ENCODE peak calls at places on chromosomes 13 and 19, in seven cellular contexts. K is AG04450, I is PC-9, R is HTR-8/SVneo, M is iPS-NIHi11, A is NCI-H774, U is AG09319. L is an unnamed sample.

GRCh38 chr19:18281082-18282020 is at the start of gene JUND:
- DNase-seq in K (peak), I (peak), R (peak), M (peak), A (peak), U (peak), L (peak)

GRCh38 chr19:756232-756631 is 5.3 kb downstream of the MISP start:
- DNase-seq in K (no peak), I (no peak), R (no peak), M (peak), A (no peak), U (no peak), L (no peak)

GRCh38 chr13:29279859-29280258 is 315.6 kb downstream of the SLC7A1 start:
- DNase-seq in K (no peak), I (no peak), R (no peak), M (no peak), A (no peak), U (no peak), L (no peak)

GRCh38 chr19:7294571-7295212 is 478 bp upstream of the INSR start:
- DNase-seq in K (no peak), I (peak), R (peak), M (peak), A (no peak), U (no peak), L (no peak)

GRCh38 chr19:6532244-6532999 is 1.6 kb downstream of the TNFSF9 start:
- DNase-seq in K (no peak), I (no peak), R (no peak), M (no peak), A (no peak), U (no peak), L (no peak)

GRCh38 chr19:35845215-35846037 is 6.9 kb downstream of the NPHS1 start:
- DNase-seq in K (no peak), I (peak), R (peak), M (peak), A (no peak), U (no peak), L (no peak)

GRCh38 chr19:45446295-45446694 is 21.5 kb upstream of the FOSB start:
- DNase-seq in K (no peak), I (no peak), R (no peak), M (peak), A (no peak), U (no peak), L (no peak)

GRCh38 chr19:32373614-32374295 is 28.3 kb downstream of the ZNF507 start:
- DNase-seq in K (peak), I (peak), R (peak), M (no peak), A (peak), U (peak), L (peak)

GRCh38 chr19:6743714-6744380 is 4.4 kb downstream of the TRIP10 start:
- DNase-seq in K (no peak), I (no peak), R (no peak), M (no peak), A (no peak), U (no peak), L (no peak)

GRCh38 chr13:21986602-21987001 is 315.7 kb downstream of the FGF9 start:
- DNase-seq in K (no peak), I (no peak), R (no peak), M (no peak), A (no peak), U (no peak), L (no peak)

GRCh38 chr19:48629599-48630288 is 7.4 kb downstream of the DBP start:
- DNase-seq in K (no peak), I (no peak), R (no peak), M (peak), A (no peak), U (no peak), L (no peak)

GRCh38 chr19:2282862-2283237 is 875 bp upstream of the PEAK3 start:
- DNase-seq in K (no peak), I (no peak), R (no peak), M (no peak), A (no peak), U (no peak), L (no peak)

GRCh38 chr13:113544071-113544891 is 40.3 kb upstream of the TFDP1 start:
- DNase-seq in K (no peak), I (no peak), R (no peak), M (no peak), A (peak), U (no peak), L (no peak)

GRCh38 chr19:17629760-17630159 is 58.4 kb downstream of the UNC13A start:
- DNase-seq in K (no peak), I (no peak), R (no peak), M (no peak), A (no peak), U (no peak), L (no peak)

GRCh38 chr13:98626298-98626940 is 49.5 kb upstream of the STK24 start:
- DNase-seq in K (no peak), I (no peak), R (no peak), M (no peak), A (no peak), U (no peak), L (no peak)

GRCh38 chr19:50909240-50910070 is 1.7 kb downstream of the KLK4 start:
- DNase-seq in K (no peak), I (peak), R (no peak), M (peak), A (peak), U (no peak), L (no peak)

GRCh38 chr13:42875448-42876269 is 94.3 kb downstream of the FAM216B start:
- DNase-seq in K (no peak), I (no peak), R (no peak), M (peak), A (no peak), U (no peak), L (no peak)

GRCh38 chr19:38384209-38385027 is 3.4 kb downstream of the GGN start:
- DNase-seq in K (no peak), I (no peak), R (no peak), M (peak), A (no peak), U (no peak), L (no peak)

GRCh38 chr13:99981115-99982020 is at the start of gene ZIC2:
- DNase-seq in K (no peak), I (peak), R (no peak), M (peak), A (peak), U (no peak), L (no peak)

GRCh38 chr13:112796190-112796915 is 106.5 kb downstream of the ATP11A start:
- DNase-seq in K (no peak), I (no peak), R (no peak), M (no peak), A (no peak), U (no peak), L (no peak)

GRCh38 chr19:15237759-15238638 is 5.8 kb upstream of the EPHX3 start:
- DNase-seq in K (no peak), I (no peak), R (no peak), M (no peak), A (no peak), U (no peak), L (no peak)

GRCh38 chr19:35104361-35104760 is 11.3 kb upstream of the FXYD3 start:
- DNase-seq in K (no peak), I (no peak), R (no peak), M (no peak), A (no peak), U (no peak), L (no peak)

GRCh38 chr13:52449323-52450011 is 967 bp downstream of the VPS36 start:
- DNase-seq in K (no peak), I (no peak), R (no peak), M (no peak), A (no peak), U (no peak), L (no peak)

GRCh38 chr19:10817291-10818038 is 18.5 kb downstream of the TMED1 start:
- DNase-seq in K (peak), I (no peak), R (no peak), M (no peak), A (no peak), U (peak), L (peak)

GRCh38 chr13:44932171-44932849 is 57.0 kb downstream of the NUFIP1 start:
- DNase-seq in K (no peak), I (no peak), R (no peak), M (no peak), A (no peak), U (no peak), L (peak)

GRCh38 chr19:14916848-14917247 is 24.4 kb upstream of the OR7C2 start:
- DNase-seq in K (no peak), I (peak), R (no peak), M (no peak), A (no peak), U (no peak), L (no peak)

GRCh38 chr13:98200211-98200878 is 23.3 kb upstream of the RNF113B start:
- DNase-seq in K (no peak), I (no peak), R (no peak), M (peak), A (no peak), U (no peak), L (no peak)

GRCh38 chr13:58397596-58398387 is 766.2 kb downstream of the PCDH17 start:
- DNase-seq in K (no peak), I (no peak), R (no peak), M (no peak), A (no peak), U (no peak), L (no peak)

GRCh38 chr13:52447815-52448552 is 2.5 kb downstream of the VPS36 start:
- DNase-seq in K (no peak), I (no peak), R (no peak), M (no peak), A (no peak), U (no peak), L (no peak)

GRCh38 chr13:38941353-38941945 is 49.2 kb downstream of the STOML3 start:
- DNase-seq in K (no peak), I (no peak), R (no peak), M (no peak), A (no peak), U (no peak), L (no peak)

GRCh38 chr13:100131863-100132574 is 43.1 kb downstream of the PCCA start:
- DNase-seq in K (peak), I (no peak), R (peak), M (peak), A (no peak), U (peak), L (peak)

GRCh38 chr19:1408300-1409203 is 1.2 kb downstream of the DAZAP1 start:
- DNase-seq in K (no peak), I (peak), R (no peak), M (peak), A (no peak), U (no peak), L (no peak)

GRCh38 chr13:83692800-83693199 is 189.5 kb downstream of the SLITRK1 start:
- DNase-seq in K (no peak), I (no peak), R (no peak), M (peak), A (no peak), U (no peak), L (no peak)

GRCh38 chr19:46598372-46598917 is 2.7 kb upstream of the CALM3 start:
- DNase-seq in K (no peak), I (no peak), R (no peak), M (no peak), A (no peak), U (no peak), L (no peak)

GRCh38 chr13:68304287-68304893 is 1074.3 kb upstream of the PCDH9 start:
- DNase-seq in K (no peak), I (no peak), R (peak), M (peak), A (no peak), U (no peak), L (no peak)

GRCh38 chr19:32642771-32643170 is 32.2 kb downstream of the ANKRD27 start:
- DNase-seq in K (no peak), I (no peak), R (no peak), M (no peak), A (no peak), U (no peak), L (no peak)

GRCh38 chr19:1624458-1624857 is 19.2 kb upstream of the UQCR11 start:
- DNase-seq in K (no peak), I (peak), R (peak), M (peak), A (no peak), U (no peak), L (no peak)

GRCh38 chr19:15294591-15294990 is 37.7 kb downstream of the BRD4 start:
- DNase-seq in K (no peak), I (no peak), R (no peak), M (no peak), A (no peak), U (no peak), L (no peak)

L was measured in AG09309.